ENCODE peak calls at places on chromosomes 1 and 21, in four cellular contexts. V is fibroblast of lung, H is heart right ventricle, J is keratinocyte. Z is an unnamed sample. For H3K4me1, the result is how much of the 10 kb centered on the place peaks cover.

GRCh38 chr1:76250317-76250716 is 175.8 kb downstream of the ST6GALNAC3 start:
- DNase-seq in V (no peak), H (no peak), J (no peak), Z (no peak)

GRCh38 chr1:181485276-181486097 is 2.2 kb downstream of the CACNA1E start:
- DNase-seq in V (no peak), H (peak), J (no peak), Z (no peak)

GRCh38 chr1:20847619-20848080 is 60.5 kb upstream of the HP1BP3 start:
- DNase-seq in V (peak), H (no peak), J (no peak), Z (no peak)

GRCh38 chr21:15190837-15191236 is 126.0 kb upstream of the NRIP1 start:
- DNase-seq in V (no peak), H (no peak), J (no peak), Z (no peak)

GRCh38 chr1:244010191-244010590 is 40.9 kb upstream of the ZBTB18 start:
- DNase-seq in V (no peak), H (no peak), J (no peak), Z (no peak)

GRCh38 chr1:155379180-155379876 is 58.6 kb downstream of the RUSC1 start:
- DNase-seq in V (peak), H (no peak), J (no peak), Z (no peak)

GRCh38 chr1:49051647-49052046 is 275.0 kb upstream of the BEND5 start:
- DNase-seq in V (no peak), H (no peak), J (no peak), Z (no peak)

GRCh38 chr21:43667191-43667904 is 8.0 kb downstream of the RRP1B start:
- DNase-seq in V (peak), H (no peak), J (no peak), Z (no peak)

GRCh38 chr1:216190438-216190837 is 232.8 kb downstream of the USH2A start:
- DNase-seq in V (no peak), H (no peak), J (no peak), Z (no peak)

GRCh38 chr1:21926814-21927530 is 10.1 kb downstream of the HSPG2 start:
- DNase-seq in V (peak), H (peak), J (no peak), Z (peak)
- H3K4me1 ChIP-seq in V (half or more), H (half or more), J (under half), Z (half or more)

DNA sequence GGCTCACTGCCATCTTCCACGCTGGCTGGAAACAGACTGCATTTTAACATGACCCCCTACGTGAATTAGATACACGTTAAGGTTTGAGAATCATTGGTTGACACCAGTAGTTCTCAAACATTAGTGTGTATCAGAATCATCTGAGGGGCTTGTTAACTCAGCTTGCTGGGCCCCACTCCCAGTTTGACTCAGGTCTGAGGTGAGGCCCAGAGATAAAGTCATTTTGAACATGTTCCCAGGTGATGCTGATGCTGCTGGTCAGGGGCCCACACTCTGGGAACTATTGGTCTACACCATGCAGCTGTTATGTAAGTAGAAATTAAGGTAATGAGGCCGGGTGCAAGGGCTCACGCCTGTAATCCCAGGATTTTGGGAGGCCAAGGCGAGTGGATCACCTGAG is 1.3 kb downstream of the LSM10 start:
- DNase-seq in V (no peak), H (no peak), J (no peak), Z (no peak)
- H3K4me3 ChIP-seq in V (peak), H (no peak), J (no peak), Z (peak)

DNA sequence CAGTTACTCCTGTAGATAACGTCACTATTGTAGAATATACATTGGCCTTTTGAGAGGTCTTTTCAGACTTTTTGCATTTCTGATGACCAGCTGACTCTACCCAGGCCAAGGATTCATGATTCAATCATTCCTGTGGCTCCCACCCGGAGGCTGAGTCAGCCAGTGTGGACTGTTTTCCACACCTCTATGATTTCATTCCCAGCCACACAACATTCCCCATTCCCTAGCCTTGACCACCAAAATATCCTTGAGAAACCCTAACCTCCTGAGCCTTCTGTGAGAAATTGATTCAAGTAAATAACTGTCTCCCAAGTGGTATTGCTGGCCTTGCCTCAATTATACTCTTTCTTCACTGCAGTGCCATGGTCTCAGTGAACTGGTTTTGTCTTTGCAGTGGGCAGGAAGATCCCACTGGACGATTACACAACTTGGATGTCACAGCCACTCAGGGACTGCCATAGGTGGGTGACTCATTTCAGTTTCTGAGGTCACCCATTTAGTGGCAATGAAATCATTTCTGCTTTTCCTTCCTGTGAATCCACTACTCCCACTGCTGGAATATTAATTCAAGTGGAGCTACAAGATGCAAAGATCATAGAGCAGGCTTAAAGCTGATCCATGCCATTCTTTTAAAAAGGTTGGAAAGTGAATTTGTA is 518.6 kb upstream of the ZP4 start:
- DNase-seq in V (peak), H (no peak), J (no peak), Z (peak)
- H3K4me1 ChIP-seq in V (under half), H (under half), J (under half), Z (under half)

DNA sequence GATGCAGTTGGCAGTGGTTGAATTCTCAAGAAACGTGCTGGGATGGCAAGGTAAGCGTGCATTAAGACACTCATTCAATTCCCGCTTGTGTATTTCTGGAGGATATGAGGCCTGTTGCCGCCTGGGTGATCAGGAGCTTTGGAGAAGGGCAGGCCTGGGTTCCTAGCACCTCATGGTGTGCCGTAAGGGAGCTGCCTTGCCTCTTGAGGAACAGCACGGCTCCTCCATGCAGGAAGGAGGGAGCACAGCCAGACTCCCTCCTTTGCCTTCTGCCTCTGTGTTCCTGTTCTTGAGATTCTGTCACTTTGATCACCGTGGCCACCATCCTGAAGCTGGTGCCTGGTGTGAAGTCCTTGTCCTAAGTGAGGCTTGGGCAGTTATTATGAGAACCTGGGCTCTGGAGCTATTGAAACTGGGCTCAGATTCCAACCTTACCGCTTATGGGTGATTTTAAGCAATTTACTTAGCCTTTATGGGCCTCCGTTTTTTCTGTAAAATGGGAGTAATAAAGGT is 18.3 kb downstream of the SLFNL1 start:
- DNase-seq in V (no peak), H (no peak), J (no peak), Z (no peak)
- H3K4me3 ChIP-seq in V (no peak), H (no peak), J (no peak), Z (no peak)

DNA sequence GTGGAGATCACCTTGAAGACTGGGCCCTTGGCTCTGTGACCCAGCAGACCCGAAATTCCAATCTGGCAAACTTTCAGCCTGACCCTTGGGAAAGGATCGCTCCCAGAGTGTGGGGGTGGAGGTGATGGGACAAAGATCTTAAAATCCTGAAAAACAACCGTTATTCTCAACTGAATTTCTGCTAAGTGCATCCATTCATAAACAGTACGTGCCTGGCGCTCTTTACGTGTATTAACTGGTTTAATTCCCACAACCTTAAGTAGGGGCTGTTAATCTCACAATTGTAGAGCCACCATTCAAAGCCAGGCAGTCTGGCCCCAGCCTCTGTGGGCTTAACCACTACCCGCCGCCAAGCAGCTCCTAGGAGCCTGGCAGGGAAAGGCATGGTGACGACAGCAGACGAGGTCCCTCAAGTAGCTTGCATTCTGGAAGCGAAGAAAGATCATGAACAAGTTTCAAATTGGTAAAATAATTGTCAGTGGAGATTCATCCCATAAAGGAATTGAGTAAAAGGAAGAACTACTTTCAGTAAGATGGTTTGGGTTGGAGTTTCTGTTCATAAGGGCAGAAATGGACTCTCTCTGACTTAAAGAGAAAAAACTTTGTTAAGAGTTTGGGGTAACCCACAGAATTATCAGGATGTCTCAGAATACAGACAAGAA is 11.4 kb upstream of the RGS16 start:
- DNase-seq in V (peak), H (peak), J (no peak), Z (peak)
- H3K4me1 ChIP-seq in V (under half), H (under half), J (under half), Z (under half)

DNA sequence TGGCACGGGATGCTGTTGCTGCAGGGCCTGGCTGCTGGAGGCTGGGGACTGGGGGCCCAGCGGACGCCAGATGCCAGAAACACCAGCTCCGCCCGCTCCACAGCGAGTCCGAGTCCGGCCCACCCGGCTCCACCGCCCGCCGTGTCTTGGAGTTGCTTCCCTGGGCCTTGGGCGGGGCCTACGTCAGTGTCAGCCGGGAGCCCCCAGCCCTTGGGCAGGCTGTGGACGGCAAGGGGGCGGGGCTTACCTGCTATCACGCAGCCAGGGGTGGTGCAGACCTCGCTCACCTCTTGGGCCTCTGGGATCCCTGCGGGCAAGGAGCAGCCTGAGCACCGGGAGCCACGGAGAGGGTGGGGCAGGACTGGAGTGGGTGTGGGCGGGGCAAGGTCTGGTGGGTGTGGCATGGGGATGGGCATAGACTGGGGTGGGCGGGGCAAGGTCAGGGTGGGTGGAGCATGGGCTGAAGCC is 21.7 kb downstream of the MMEL1 start:
- DNase-seq in V (peak), H (peak), J (no peak), Z (no peak)
- H3K4me3 ChIP-seq in V (no peak), H (no peak), J (no peak), Z (no peak)

GRCh38 chr1:160439718-160440117 is 39.4 kb downstream of the VANGL2 start:
- DNase-seq in V (no peak), H (no peak), J (no peak), Z (no peak)
- H3K4me1 ChIP-seq in V (under half), H (under half), J (under half), Z (under half)

DNA sequence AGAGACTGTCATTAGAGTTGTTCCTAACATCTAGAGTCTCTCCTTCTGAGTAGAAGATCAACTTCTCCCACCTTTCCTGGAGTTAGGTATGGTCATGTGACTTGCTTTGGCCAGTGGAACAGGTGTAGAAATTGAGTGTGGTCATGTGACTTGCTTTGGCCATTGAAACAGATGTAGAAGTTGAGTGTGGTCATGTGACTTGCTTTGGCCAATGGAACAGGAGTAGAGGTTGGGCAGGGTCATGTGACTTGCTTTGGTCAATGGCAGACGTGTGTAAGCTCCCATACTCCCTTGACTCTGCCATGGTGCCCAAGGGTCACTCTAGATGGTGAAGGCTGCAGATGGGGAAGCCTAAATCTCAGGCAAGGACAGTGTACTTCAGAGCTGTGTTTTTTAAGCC is 306.0 kb downstream of the NPHP4 start:
- DNase-seq in V (no peak), H (no peak), J (no peak), Z (no peak)
- H3K4me3 ChIP-seq in V (no peak), H (no peak), J (no peak), Z (no peak)

DNA sequence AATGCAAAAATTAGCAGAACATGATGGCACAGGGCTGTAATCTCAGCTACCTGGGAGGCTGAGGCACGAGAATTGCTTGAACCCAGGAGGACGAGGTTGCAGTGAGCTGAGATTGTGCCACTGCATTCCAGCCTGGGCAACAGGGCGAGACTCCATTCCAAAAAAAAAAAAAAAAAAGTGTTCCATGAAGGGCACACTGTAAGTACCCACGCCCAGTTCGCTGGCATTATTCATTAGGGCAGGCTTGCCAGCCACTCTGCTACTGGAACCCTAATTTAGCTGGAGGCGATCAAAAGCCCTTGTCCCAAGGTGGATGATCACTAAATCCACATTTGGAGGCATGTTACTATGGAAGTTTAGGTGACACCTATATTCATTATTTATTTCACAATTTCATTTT is 5.0 kb downstream of the IFNLR1 start:
- DNase-seq in V (no peak), H (no peak), J (no peak), Z (no peak)
- H3K4me1 ChIP-seq in V (under half), H (under half), J (under half), Z (under half)

Z was measured in left ventricle myocardium inferior.